ENCODE peak calls at places on chromosomes 16 and 17, in four cellular contexts. K, Z, M and J are unnamed samples.

GRCh38 chr17:80845863-80846671 is 145.6 kb upstream of the CHMP6 start:
- DNase-seq in K (no peak), Z (no peak), M (no peak), J (no peak)

GRCh38 chr16:66258916-66259845 is 107.3 kb upstream of the CDH5 start:
- DNase-seq in K (no peak), Z (no peak), M (no peak), J (no peak)

GRCh38 chr16:68985268-68985667 is 120.2 kb upstream of the HAS3 start:
- DNase-seq in K (no peak), Z (no peak), M (no peak), J (no peak)

GRCh38 chr16:1613240-1613639 is 1.1 kb downstream of the CRAMP1 start:
- DNase-seq in K (peak; percentile 30), Z (no peak), M (no peak), J (peak; percentile 19)

GRCh38 chr17:80790021-80790765 is 201.4 kb upstream of the CHMP6 start:
- DNase-seq in K (no peak), Z (no peak), M (no peak), J (no peak)

GRCh38 chr16:50797456-50797855 is 55.6 kb downstream of the CYLD start:
- DNase-seq in K (no peak), Z (no peak), M (no peak), J (no peak)

GRCh38 chr16:27253526-27253930 is 15.0 kb downstream of the NSMCE1 start:
- DNase-seq in K (no peak), Z (peak; percentile 52), M (no peak), J (peak; percentile 35)

GRCh38 chr17:37492167-37492566 is 2.5 kb downstream of the DUSP14 start:
- DNase-seq in K (no peak), Z (no peak), M (no peak), J (no peak)

GRCh38 chr17:9259419-9259818 is 238.1 kb downstream of the NTN1 start:
- DNase-seq in K (no peak), Z (no peak), M (no peak), J (no peak)

GRCh38 chr17:38730526-38731379 is 612 bp downstream of the CISD3 start:
- DNase-seq in K (peak; percentile 51), Z (peak; percentile 61), M (peak; percentile 97), J (peak; percentile 86)

GRCh38 chr17:43171761-43172487 is 910 bp downstream of the NBR1 start:
- DNase-seq in K (peak; percentile 8), Z (peak; percentile 61), M (peak; percentile 55), J (peak; percentile 91)

GRCh38 chr16:77660311-77660710 is 62.0 kb upstream of the NUDT7 start:
- DNase-seq in K (peak; percentile 62), Z (peak; percentile 33), M (no peak), J (peak; percentile 7)

GRCh38 chr17:31327534-31328526 is 6.4 kb upstream of the EVI2A start:
- DNase-seq in K (no peak), Z (peak; percentile 19), M (no peak), J (peak; percentile 86)

GRCh38 chr16:27449434-27450188 is 47.6 kb downstream of the IL21R start:
- DNase-seq in K (no peak), Z (no peak), M (no peak), J (no peak)

GRCh38 chr16:87538594-87538993 is 45.8 kb upstream of the ZCCHC14 start:
- DNase-seq in K (no peak), Z (no peak), M (no peak), J (peak; percentile 21)

GRCh38 chr16:57318240-57318970 is 33.9 kb upstream of the PLLP start:
- DNase-seq in K (peak; percentile 36), Z (no peak), M (no peak), J (peak; percentile 80)

GRCh38 chr17:9242497-9242881 is 221.2 kb downstream of the NTN1 start:
- DNase-seq in K (no peak), Z (no peak), M (peak; percentile 27), J (peak; percentile 75)

GRCh38 chr17:37791434-37791833 is 46.6 kb upstream of the HNF1B start:
- DNase-seq in K (peak; percentile 37), Z (peak; percentile 35), M (peak; percentile 44), J (no peak)

GRCh38 chr17:82787081-82787848 is 35.4 kb downstream of the TBCD start:
- DNase-seq in K (no peak), Z (no peak), M (no peak), J (no peak)

GRCh38 chr16:19375561-19376158 is 42.0 kb upstream of the TMC5 start:
- DNase-seq in K (peak; percentile 78), Z (peak; percentile 73), M (peak; percentile 31), J (peak; percentile 52)

GRCh38 chr17:8019161-8019560 is 16.7 kb downstream of the GUCY2D start:
- DNase-seq in K (peak; percentile 63), Z (no peak), M (no peak), J (no peak)

GRCh38 chr17:28725660-28726395 is at the start of gene TLCD1:
- DNase-seq in K (peak; percentile 93), Z (peak; percentile 92), M (peak; percentile 78), J (peak; percentile 85)

GRCh38 chr17:7574176-7574953 is 5.1 kb upstream of the CD68 start:
- DNase-seq in K (no peak), Z (no peak), M (no peak), J (no peak)

GRCh38 chr16:22264786-22265185 is 32.4 kb upstream of the POLR3E start:
- DNase-seq in K (peak; percentile 39), Z (no peak), M (no peak), J (no peak)

GRCh38 chr16:57535680-57536305 is 578 bp downstream of the CCDC102A start:
- DNase-seq in K (peak; percentile 97), Z (peak; percentile 98), M (peak; percentile 95), J (peak; percentile 71)

GRCh38 chr17:38712593-38712992 is 7.5 kb downstream of the MLLT6 start:
- DNase-seq in K (no peak), Z (no peak), M (no peak), J (no peak)

GRCh38 chr16:31451681-31452351 is 7.5 kb upstream of the ARMC5 start:
- DNase-seq in K (peak; percentile 79), Z (peak; percentile 82), M (peak; percentile 66), J (peak; percentile 55)

GRCh38 chr17:28402224-28402630 is 3.8 kb downstream of the SLC46A1 start:
- DNase-seq in K (no peak), Z (no peak), M (no peak), J (no peak)

GRCh38 chr16:84836234-84836647 is 16.5 kb downstream of the CRISPLD2 start:
- DNase-seq in K (peak; percentile 85), Z (no peak), M (peak; percentile 72), J (peak; percentile 90)

GRCh38 chr17:78359216-78359935 is 501 bp downstream of the SOCS3 start:
- DNase-seq in K (peak; percentile 66), Z (peak; percentile 81), M (peak; percentile 41), J (peak; percentile 74)

GRCh38 chr16:84588991-84589390 is 28.9 kb downstream of the COTL1 start:
- DNase-seq in K (no peak), Z (no peak), M (no peak), J (no peak)

GRCh38 chr17:65235284-65235683 is 98.1 kb downstream of the RGS9 start:
- DNase-seq in K (no peak), Z (no peak), M (no peak), J (no peak)

GRCh38 chr17:19412510-19412909 is 1.5 kb downstream of the RNF112 start:
- DNase-seq in K (no peak), Z (no peak), M (no peak), J (no peak)

GRCh38 chr16:84614075-84614474 is 3.8 kb downstream of the COTL1 start:
- DNase-seq in K (no peak), Z (no peak), M (no peak), J (no peak)

GRCh38 chr16:2040450-2041105 is 7.1 kb downstream of the NTHL1 start:
- DNase-seq in K (no peak), Z (no peak), M (no peak), J (no peak)

GRCh38 chr17:40103082-40103741 is 2.8 kb upstream of the NR1D1 start:
- DNase-seq in K (no peak), Z (no peak), M (no peak), J (no peak)

GRCh38 chr17:40101367-40102210 is 1.2 kb upstream of the NR1D1 start:
- DNase-seq in K (no peak), Z (no peak), M (no peak), J (no peak)

GRCh38 chr17:40104570-40105471 is 4.4 kb upstream of the NR1D1 start:
- DNase-seq in K (no peak), Z (no peak), M (no peak), J (no peak)

GRCh38 chr17:40106089-40106759 is 5.8 kb upstream of the NR1D1 start:
- DNase-seq in K (no peak), Z (no peak), M (no peak), J (no peak)

DNA sequence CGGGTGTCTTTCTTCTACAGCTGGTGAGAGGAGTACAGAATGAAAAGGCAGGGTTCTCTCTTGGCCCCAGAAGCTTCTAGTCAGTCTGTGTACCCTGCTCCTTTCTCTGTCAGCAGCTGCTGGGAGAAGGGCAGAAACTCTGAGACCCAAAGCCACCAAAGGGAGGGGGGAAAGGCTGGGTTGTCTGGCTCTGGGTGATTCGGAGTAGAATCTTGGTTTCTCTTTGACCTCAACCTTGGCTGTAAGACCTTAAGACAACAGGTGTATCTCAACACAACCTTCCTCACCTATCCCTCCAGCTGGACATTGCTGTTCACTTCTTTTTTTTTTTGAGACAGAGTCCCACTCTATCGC is 3.3 kb upstream of the NR1D1 start:
- DNase-seq in K (no peak), Z (no peak), M (no peak), J (no peak)
- H3K4me1 ChIP-seq in K (peaks cover 33% of the 10 kb centered on the region), Z (peaks cover 60% of the 10 kb centered on the region), M (peaks cover 65% of the 10 kb centered on the region), J (peaks cover 35% of the 10 kb centered on the region)

GRCh38 chr17:57880086-57880456 is 30.2 kb upstream of the MRPS23 start:
- DNase-seq in K (no peak), Z (no peak), M (no peak), J (no peak)
- H3K4me3 ChIP-seq in K (no peak overlapping the region), Z (peak overlapping the region; percentile 1), M (no peak overlapping the region), J (no peak overlapping the region)

GRCh38 chr16:72996291-72997062 is 51.5 kb downstream of the ZFHX3 start:
- DNase-seq in K (no peak), Z (no peak), M (peak; percentile 65), J (no peak)
- H3K4me1 ChIP-seq in K (peaks cover 40% of the 10 kb centered on the region), Z (peaks cover 35% of the 10 kb centered on the region), M (peaks cover 79% of the 10 kb centered on the region), J (peaks cover 2% of the 10 kb centered on the region)

DNA sequence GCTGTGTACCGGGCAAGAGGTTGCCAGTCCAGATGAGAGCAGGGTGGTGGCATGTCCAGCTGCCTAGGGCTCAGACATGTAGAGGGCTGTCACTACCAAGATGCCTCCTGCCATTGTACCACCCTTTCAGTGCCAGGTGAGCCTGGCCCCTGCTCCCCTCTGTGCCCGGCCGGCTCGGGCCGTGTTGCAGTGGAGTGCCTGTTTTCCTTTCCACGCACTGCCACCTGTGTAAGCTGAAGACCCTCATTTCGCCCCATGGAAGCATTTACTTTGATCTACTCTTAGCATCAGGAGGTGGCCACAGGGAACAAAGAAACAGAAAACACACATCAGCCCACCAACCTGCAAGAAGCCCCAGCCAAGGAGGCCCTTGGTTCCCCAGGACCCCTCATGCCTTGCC is 4.6 kb upstream of the RBFOX3 start:
- DNase-seq in K (no peak), Z (no peak), M (no peak), J (no peak)
- H3K4me3 ChIP-seq in K (no peak overlapping the region), Z (no peak overlapping the region), M (no peak overlapping the region), J (no peak overlapping the region)

GRCh38 chr16:89564476-89565255 is 4.2 kb downstream of the RPL13 start:
- DNase-seq in K (peak; percentile 63), Z (no peak), M (no peak), J (no peak)
- H3K4me1 ChIP-seq in K (peaks cover 42% of the 10 kb centered on the region), Z (peaks cover 40% of the 10 kb centered on the region), M (peaks cover 55% of the 10 kb centered on the region), J (peaks cover 33% of the 10 kb centered on the region)

GRCh38 chr17:30323262-30323894 is 10.5 kb downstream of the TMIGD1 start:
- DNase-seq in K (no peak), Z (no peak), M (no peak), J (peak; percentile 15)
- H3K4me3 ChIP-seq in K (no peak overlapping the region), Z (no peak overlapping the region), M (no peak overlapping the region), J (no peak overlapping the region)